ENCODE peak calls at places on chromosome 2, in nine cellular contexts. Z is heart right ventricle; T is PC-9; C is sigmoid colon; Y is brain microvascular endothelial cell; V is pancreas; E is cardiac muscle cell; G is testis; H is CD4-positive, alpha-beta T cell. O is an unnamed sample.

GRCh38 chr2:98874186-98874689 is 61.8 kb downstream of the CRACDL start:
- DNase-seq in Z (no peak), T (no peak), C (no peak), Y (no peak), V (no peak), E (no peak), G (no peak), H (no peak), O (no peak)

GRCh38 chr2:236205867-236206645 is 37.9 kb upstream of the GBX2 start:
- DNase-seq in Z (no peak), T (no peak), C (no peak), Y (no peak), V (no peak), E (no peak), G (no peak), H (no peak), O (no peak)

GRCh38 chr2:155947069-155947468 is 385.5 kb downstream of the NR4A2 start:
- DNase-seq in Z (no peak), T (no peak), C (no peak), Y (no peak), V (no peak), E (no peak), G (no peak), H (no peak), O (no peak)

GRCh38 chr2:138503652-138504051 is 2.1 kb downstream of the SPOPL start:
- DNase-seq in Z (no peak), T (no peak), C (no peak), Y (no peak), V (no peak), E (no peak), G (no peak), H (no peak), O (no peak)

GRCh38 chr2:143611336-143611735 is 482.1 kb downstream of the ARHGAP15 start:
- DNase-seq in Z (no peak), T (no peak), C (no peak), Y (no peak), V (no peak), E (no peak), G (no peak), H (no peak), O (no peak)

GRCh38 chr2:64325477-64325851 is 128.5 kb upstream of the LGALSL start:
- DNase-seq in Z (no peak), T (no peak), C (no peak), Y (no peak), V (no peak), E (no peak), G (no peak), H (no peak), O (no peak)

GRCh38 chr2:176066645-176067586 is 16.8 kb downstream of the EVX2 start:
- DNase-seq in Z (no peak), T (no peak), C (no peak), Y (no peak), V (no peak), E (no peak), G (no peak), H (no peak), O (no peak)

GRCh38 chr2:102033028-102033749 is 41.4 kb downstream of the IL1R2 start:
- DNase-seq in Z (peak; percentile 64), T (peak; percentile 67), C (no peak), Y (peak; percentile 84), V (peak; percentile 61), E (no peak), G (peak; percentile 70), H (no peak), O (peak; percentile 88)

GRCh38 chr2:200102971-200103370 is 147.6 kb downstream of the MAIP1 start:
- DNase-seq in Z (no peak), T (no peak), C (no peak), Y (no peak), V (no peak), E (no peak), G (no peak), H (no peak), O (no peak)

GRCh38 chr2:152499921-152500320 is 164.9 kb downstream of the FMNL2 start:
- DNase-seq in Z (peak; percentile 9), T (no peak), C (no peak), Y (peak; percentile 57), V (no peak), E (no peak), G (peak; percentile 38), H (no peak), O (no peak)

GRCh38 chr2:40129725-40130124 is 322.2 kb downstream of the SLC8A1 start:
- DNase-seq in Z (peak; percentile 77), T (no peak), C (peak; percentile 90), Y (no peak), V (no peak), E (no peak), G (no peak), H (no peak), O (no peak)

GRCh38 chr2:17759805-17760204 is 5.9 kb downstream of the GEN1 start:
- DNase-seq in Z (no peak), T (no peak), C (no peak), Y (no peak), V (no peak), E (no peak), G (no peak), H (no peak), O (no peak)

GRCh38 chr2:126655500-126656310 is at the start of gene GYPC:
- DNase-seq in Z (peak; percentile 81), T (no peak), C (peak; percentile 92), Y (peak; percentile 56), V (peak; percentile 43), E (peak; percentile 60), G (no peak), H (peak; percentile 44), O (peak; percentile 94)

GRCh38 chr2:238601433-238602222 is 174.9 kb downstream of the ASB1 start:
- DNase-seq in Z (no peak), T (no peak), C (peak; percentile 92), Y (no peak), V (no peak), E (no peak), G (no peak), H (no peak), O (no peak)

GRCh38 chr2:119683717-119684443 is 4.9 kb downstream of the TMEM177 start:
- DNase-seq in Z (no peak), T (no peak), C (no peak), Y (no peak), V (no peak), E (no peak), G (peak; percentile 65), H (no peak), O (no peak)

GRCh38 chr2:2542966-2543555 is 212.0 kb upstream of the MYT1L start:
- DNase-seq in Z (no peak), T (no peak), C (no peak), Y (no peak), V (no peak), E (no peak), G (peak; percentile 33), H (no peak), O (no peak)

GRCh38 chr2:145091011-145091744 is 571.3 kb upstream of the ZEB2 start:
- DNase-seq in Z (no peak), T (no peak), C (no peak), Y (no peak), V (no peak), E (no peak), G (no peak), H (no peak), O (no peak)

GRCh38 chr2:20576598-20577115 is 74.2 kb downstream of the HS1BP3 start:
- DNase-seq in Z (no peak), T (no peak), C (no peak), Y (no peak), V (no peak), E (no peak), G (no peak), H (no peak), O (no peak)

GRCh38 chr2:71073475-71073874 is 5.0 kb downstream of the NAGK start:
- DNase-seq in Z (no peak), T (no peak), C (peak; percentile 7), Y (no peak), V (no peak), E (no peak), G (no peak), H (no peak), O (no peak)

DNA sequence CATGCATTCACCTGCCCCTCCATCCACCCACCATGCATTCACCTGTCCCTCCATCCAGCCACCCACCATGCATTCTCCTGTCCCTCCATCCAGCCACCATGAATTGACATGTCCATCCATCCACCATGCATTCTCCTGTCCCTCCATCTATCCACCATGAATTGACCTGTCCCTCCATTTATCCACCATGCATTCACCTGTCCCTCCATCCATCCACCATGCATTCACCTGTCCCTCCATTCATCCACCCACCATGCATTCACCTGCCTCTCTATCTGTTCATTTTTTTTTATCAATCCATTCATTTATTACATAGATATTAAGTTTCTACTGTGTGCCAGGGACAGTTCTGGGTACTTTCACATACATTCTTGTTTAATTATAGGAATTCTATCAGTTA is 69.2 kb downstream of the MYCN start:
- DNase-seq in Z (no peak), T (no peak), C (no peak), Y (no peak), V (no peak), E (no peak), G (no peak), H (no peak), O (no peak)
- TF ChIP-seq CTCF in Z (no peak), T (no peak), C (no peak), Y (no peak), V (no peak), E (no peak), G (no peak), H (no peak), O (no peak)

DNA sequence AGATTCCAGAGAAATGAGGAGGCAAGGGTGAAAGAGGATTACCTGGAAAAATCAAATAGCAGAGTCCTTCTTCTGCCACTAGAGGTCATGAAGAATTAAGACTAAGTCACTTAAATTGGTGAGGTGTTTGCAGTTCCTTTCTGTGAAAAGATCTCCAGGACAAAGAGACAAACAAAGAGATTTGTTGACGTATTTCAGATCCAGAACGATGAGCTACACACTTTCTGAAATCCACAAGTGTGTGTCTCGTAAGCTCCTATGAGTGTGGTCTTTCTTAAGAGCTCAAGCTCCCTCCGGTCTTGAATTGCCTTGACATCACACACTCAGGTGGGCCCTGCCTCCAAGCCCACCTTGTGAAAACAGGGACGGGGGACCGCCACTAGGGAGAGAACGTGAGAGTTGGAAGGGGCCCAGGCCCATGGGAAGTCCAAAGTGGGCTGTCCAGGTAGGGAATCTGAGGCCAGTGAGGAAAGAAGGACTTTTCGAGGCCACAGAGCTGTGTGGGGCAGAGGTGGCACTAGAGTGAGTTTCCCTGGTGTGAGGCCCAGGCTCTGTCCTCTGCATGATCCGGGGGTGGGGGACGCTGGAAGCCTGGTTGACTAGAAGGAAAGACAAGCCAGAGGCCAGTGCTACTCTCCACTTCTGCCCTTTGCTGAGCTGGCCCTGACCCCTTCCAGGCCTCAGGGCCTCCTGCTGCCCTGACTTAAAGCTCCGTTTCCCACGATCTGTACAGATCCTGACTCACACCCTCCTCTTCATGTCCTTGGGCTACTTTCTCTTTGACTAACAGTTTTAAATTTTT is 168.1 kb upstream of the NCK2 start:
- DNase-seq in Z (no peak), T (peak; percentile 76), C (no peak), Y (no peak), V (no peak), E (peak; percentile 51), G (peak; percentile 66), H (no peak), O (no peak)
- H3K27ac ChIP-seq in Z (no peak overlapping the region), T (no peak overlapping the region), C (no peak overlapping the region), Y (no peak overlapping the region), V (no peak overlapping the region), E (no peak overlapping the region), G (peak overlapping the region; percentile 80), H (no peak overlapping the region), O (no peak overlapping the region)

GRCh38 chr2:120844098-120844738 is 108.5 kb downstream of the GLI2 start:
- DNase-seq in Z (no peak), T (no peak), C (no peak), Y (no peak), V (no peak), E (no peak), G (no peak), H (no peak), O (no peak)
- TF ChIP-seq CTCF in Z (no peak), T (no peak), C (no peak), Y (no peak), V (no peak), E (no peak), G (no peak), H (no peak), O (no peak)

GRCh38 chr2:217622664-217623063 is 380.1 kb downstream of the TNS1 start:
- DNase-seq in Z (peak; percentile 44), T (no peak), C (no peak), Y (no peak), V (no peak), E (no peak), G (peak; percentile 37), H (no peak), O (no peak)
- H3K27ac ChIP-seq in Z (peak overlapping the region; percentile 66), T (no peak overlapping the region), C (peak overlapping the region; percentile 92), Y (no peak overlapping the region), V (no peak overlapping the region), E (peak overlapping the region; percentile 21), G (peak overlapping the region; percentile 31), H (no peak overlapping the region), O (peak overlapping the region; percentile 27)

O was measured in vagina.